ENCODE peak calls at places on chromosomes 2 and 18, in six cellular contexts. One of them, this sample, is unnamed.

GRCh38 chr18:21444465-21445023 is 156.0 kb downstream of the ESCO1 start:
- DNase-seq in activated gamma-delta T cell treated with anti-CD3 and anti-CD28 coated beads, Interleukin-2, amount 50 U/mL, for 16 hours: no peak
- DNase-seq in NCI-H2171 treated with DMSO at 0.1 percent for 48 hours: peak; percentile 41
- DNase-seq in caudate nucleus: no peak
- DNase-seq in 8988T: peak; percentile 36
- DNase-seq in stimulated activated CD4-positive, alpha-beta T cell treated with anti-CD3 and anti-CD28 coated beads, Interleukin-2, amount 100 ng/mL, for 48 hours: no peak
- DNase-seq in this sample: peak; percentile 46

GRCh38 chr18:26097563-26097962 is 7.2 kb upstream of the SS18 start:
- DNase-seq in 8988T: no peak
- DNase-seq in NCI-H2171 treated with DMSO at 0.1 percent for 48 hours: no peak
- DNase-seq in activated gamma-delta T cell treated with anti-CD3 and anti-CD28 coated beads, Interleukin-2, amount 50 U/mL, for 16 hours: no peak
- DNase-seq in stimulated activated CD4-positive, alpha-beta T cell treated with anti-CD3 and anti-CD28 coated beads, Interleukin-2, amount 100 ng/mL, for 48 hours: no peak
- DNase-seq in caudate nucleus: no peak
- DNase-seq in this sample: no peak

GRCh38 chr2:15860760-15861159 is 79.6 kb upstream of the MYCN start:
- DNase-seq in NCI-H2171 treated with DMSO at 0.1 percent for 48 hours: no peak
- DNase-seq in caudate nucleus: no peak
- DNase-seq in activated gamma-delta T cell treated with anti-CD3 and anti-CD28 coated beads, Interleukin-2, amount 50 U/mL, for 16 hours: no peak
- DNase-seq in stimulated activated CD4-positive, alpha-beta T cell treated with anti-CD3 and anti-CD28 coated beads, Interleukin-2, amount 100 ng/mL, for 48 hours: no peak
- DNase-seq in 8988T: no peak
- DNase-seq in this sample: no peak

GRCh38 chr2:16525265-16525887 is 140.3 kb downstream of the CYRIA start:
- DNase-seq in 8988T: no peak
- DNase-seq in stimulated activated CD4-positive, alpha-beta T cell treated with anti-CD3 and anti-CD28 coated beads, Interleukin-2, amount 100 ng/mL, for 48 hours: peak; percentile 15
- DNase-seq in caudate nucleus: no peak
- DNase-seq in activated gamma-delta T cell treated with anti-CD3 and anti-CD28 coated beads, Interleukin-2, amount 50 U/mL, for 16 hours: no peak
- DNase-seq in NCI-H2171 treated with DMSO at 0.1 percent for 48 hours: no peak
- DNase-seq in this sample: peak; percentile 7

GRCh38 chr2:16339198-16339597 is 326.4 kb downstream of the CYRIA start:
- DNase-seq in stimulated activated CD4-positive, alpha-beta T cell treated with anti-CD3 and anti-CD28 coated beads, Interleukin-2, amount 100 ng/mL, for 48 hours: no peak
- DNase-seq in NCI-H2171 treated with DMSO at 0.1 percent for 48 hours: no peak
- DNase-seq in caudate nucleus: no peak
- DNase-seq in 8988T: no peak
- DNase-seq in activated gamma-delta T cell treated with anti-CD3 and anti-CD28 coated beads, Interleukin-2, amount 50 U/mL, for 16 hours: no peak
- DNase-seq in this sample: no peak

GRCh38 chr2:136238552-136239346 is 120.8 kb upstream of the CXCR4 start:
- DNase-seq in stimulated activated CD4-positive, alpha-beta T cell treated with anti-CD3 and anti-CD28 coated beads, Interleukin-2, amount 100 ng/mL, for 48 hours: peak; percentile 19
- DNase-seq in activated gamma-delta T cell treated with anti-CD3 and anti-CD28 coated beads, Interleukin-2, amount 50 U/mL, for 16 hours: peak; percentile 25
- DNase-seq in NCI-H2171 treated with DMSO at 0.1 percent for 48 hours: no peak
- DNase-seq in 8988T: no peak
- DNase-seq in caudate nucleus: no peak
- DNase-seq in this sample: peak; percentile 90

GRCh38 chr2:72973566-72974435 is 56.5 kb downstream of the EMX1 start:
- DNase-seq in activated gamma-delta T cell treated with anti-CD3 and anti-CD28 coated beads, Interleukin-2, amount 50 U/mL, for 16 hours: no peak
- DNase-seq in stimulated activated CD4-positive, alpha-beta T cell treated with anti-CD3 and anti-CD28 coated beads, Interleukin-2, amount 100 ng/mL, for 48 hours: peak; percentile 11
- DNase-seq in 8988T: peak; percentile 84
- DNase-seq in NCI-H2171 treated with DMSO at 0.1 percent for 48 hours: peak; percentile 78
- DNase-seq in caudate nucleus: no peak
- DNase-seq in this sample: peak; percentile 49

GRCh38 chr2:25307949-25308557 is 33.7 kb downstream of the DNMT3A start:
- DNase-seq in activated gamma-delta T cell treated with anti-CD3 and anti-CD28 coated beads, Interleukin-2, amount 50 U/mL, for 16 hours: no peak
- DNase-seq in caudate nucleus: no peak
- DNase-seq in 8988T: no peak
- DNase-seq in stimulated activated CD4-positive, alpha-beta T cell treated with anti-CD3 and anti-CD28 coated beads, Interleukin-2, amount 100 ng/mL, for 48 hours: no peak
- DNase-seq in NCI-H2171 treated with DMSO at 0.1 percent for 48 hours: no peak
- DNase-seq in this sample: no peak

GRCh38 chr2:1081411-1082225 is 131.0 kb downstream of the SNTG2 start:
- DNase-seq in 8988T: no peak
- DNase-seq in caudate nucleus: no peak
- DNase-seq in NCI-H2171 treated with DMSO at 0.1 percent for 48 hours: no peak
- DNase-seq in activated gamma-delta T cell treated with anti-CD3 and anti-CD28 coated beads, Interleukin-2, amount 50 U/mL, for 16 hours: no peak
- DNase-seq in stimulated activated CD4-positive, alpha-beta T cell treated with anti-CD3 and anti-CD28 coated beads, Interleukin-2, amount 100 ng/mL, for 48 hours: no peak
- DNase-seq in this sample: no peak

GRCh38 chr2:239402666-239403065 is 1.8 kb upstream of the HDAC4 start:
- DNase-seq in stimulated activated CD4-positive, alpha-beta T cell treated with anti-CD3 and anti-CD28 coated beads, Interleukin-2, amount 100 ng/mL, for 48 hours: no peak
- DNase-seq in NCI-H2171 treated with DMSO at 0.1 percent for 48 hours: no peak
- DNase-seq in 8988T: no peak
- DNase-seq in caudate nucleus: no peak
- DNase-seq in activated gamma-delta T cell treated with anti-CD3 and anti-CD28 coated beads, Interleukin-2, amount 50 U/mL, for 16 hours: no peak
- DNase-seq in this sample: no peak

GRCh38 chr2:74876081-74876886 is 42.4 kb downstream of the HK2 start:
- DNase-seq in caudate nucleus: no peak
- DNase-seq in 8988T: peak; percentile 45
- DNase-seq in stimulated activated CD4-positive, alpha-beta T cell treated with anti-CD3 and anti-CD28 coated beads, Interleukin-2, amount 100 ng/mL, for 48 hours: peak; percentile 19
- DNase-seq in activated gamma-delta T cell treated with anti-CD3 and anti-CD28 coated beads, Interleukin-2, amount 50 U/mL, for 16 hours: peak; percentile 18
- DNase-seq in NCI-H2171 treated with DMSO at 0.1 percent for 48 hours: peak; percentile 54
- DNase-seq in this sample: peak; percentile 60

GRCh38 chr2:32008811-32009478 is 1.9 kb downstream of the MEMO1 start:
- DNase-seq in caudate nucleus: peak; percentile 42
- DNase-seq in activated gamma-delta T cell treated with anti-CD3 and anti-CD28 coated beads, Interleukin-2, amount 50 U/mL, for 16 hours: no peak
- DNase-seq in 8988T: no peak
- DNase-seq in stimulated activated CD4-positive, alpha-beta T cell treated with anti-CD3 and anti-CD28 coated beads, Interleukin-2, amount 100 ng/mL, for 48 hours: no peak
- DNase-seq in NCI-H2171 treated with DMSO at 0.1 percent for 48 hours: no peak
- DNase-seq in this sample: peak; percentile 51

GRCh38 chr18:23307567-23308295 is 145.4 kb upstream of the RIOK3 start:
- DNase-seq in caudate nucleus: no peak
- DNase-seq in NCI-H2171 treated with DMSO at 0.1 percent for 48 hours: no peak
- DNase-seq in stimulated activated CD4-positive, alpha-beta T cell treated with anti-CD3 and anti-CD28 coated beads, Interleukin-2, amount 100 ng/mL, for 48 hours: no peak
- DNase-seq in 8988T: peak; percentile 72
- DNase-seq in activated gamma-delta T cell treated with anti-CD3 and anti-CD28 coated beads, Interleukin-2, amount 50 U/mL, for 16 hours: no peak
- DNase-seq in this sample: no peak

GRCh38 chr18:23887493-23887892 is 127.1 kb upstream of the TTC39C start:
- DNase-seq in NCI-H2171 treated with DMSO at 0.1 percent for 48 hours: peak; percentile 79
- DNase-seq in activated gamma-delta T cell treated with anti-CD3 and anti-CD28 coated beads, Interleukin-2, amount 50 U/mL, for 16 hours: no peak
- DNase-seq in 8988T: no peak
- DNase-seq in caudate nucleus: no peak
- DNase-seq in stimulated activated CD4-positive, alpha-beta T cell treated with anti-CD3 and anti-CD28 coated beads, Interleukin-2, amount 100 ng/mL, for 48 hours: no peak
- DNase-seq in this sample: no peak

GRCh38 chr2:39632871-39633270 is 32.8 kb upstream of the TMEM178A start:
- DNase-seq in activated gamma-delta T cell treated with anti-CD3 and anti-CD28 coated beads, Interleukin-2, amount 50 U/mL, for 16 hours: no peak
- DNase-seq in stimulated activated CD4-positive, alpha-beta T cell treated with anti-CD3 and anti-CD28 coated beads, Interleukin-2, amount 100 ng/mL, for 48 hours: no peak
- DNase-seq in NCI-H2171 treated with DMSO at 0.1 percent for 48 hours: no peak
- DNase-seq in caudate nucleus: no peak
- DNase-seq in 8988T: no peak
- DNase-seq in this sample: no peak

GRCh38 chr2:163405298-163405697 is 330.5 kb downstream of the FIGN start:
- DNase-seq in stimulated activated CD4-positive, alpha-beta T cell treated with anti-CD3 and anti-CD28 coated beads, Interleukin-2, amount 100 ng/mL, for 48 hours: no peak
- DNase-seq in 8988T: no peak
- DNase-seq in caudate nucleus: no peak
- DNase-seq in activated gamma-delta T cell treated with anti-CD3 and anti-CD28 coated beads, Interleukin-2, amount 50 U/mL, for 16 hours: no peak
- DNase-seq in NCI-H2171 treated with DMSO at 0.1 percent for 48 hours: no peak
- DNase-seq in this sample: no peak

GRCh38 chr18:10533111-10533510 is 7.3 kb downstream of the NAPG start:
- DNase-seq in stimulated activated CD4-positive, alpha-beta T cell treated with anti-CD3 and anti-CD28 coated beads, Interleukin-2, amount 100 ng/mL, for 48 hours: no peak
- DNase-seq in activated gamma-delta T cell treated with anti-CD3 and anti-CD28 coated beads, Interleukin-2, amount 50 U/mL, for 16 hours: no peak
- DNase-seq in caudate nucleus: no peak
- DNase-seq in 8988T: no peak
- DNase-seq in NCI-H2171 treated with DMSO at 0.1 percent for 48 hours: no peak
- DNase-seq in this sample: no peak

GRCh38 chr18:51191139-51191717 is 6.3 kb downstream of the MEX3C start:
- DNase-seq in NCI-H2171 treated with DMSO at 0.1 percent for 48 hours: no peak
- DNase-seq in stimulated activated CD4-positive, alpha-beta T cell treated with anti-CD3 and anti-CD28 coated beads, Interleukin-2, amount 100 ng/mL, for 48 hours: no peak
- DNase-seq in 8988T: no peak
- DNase-seq in activated gamma-delta T cell treated with anti-CD3 and anti-CD28 coated beads, Interleukin-2, amount 50 U/mL, for 16 hours: no peak
- DNase-seq in caudate nucleus: no peak
- DNase-seq in this sample: peak; percentile 50

GRCh38 chr18:2846638-2847340 is at the start of gene EMILIN2:
- DNase-seq in stimulated activated CD4-positive, alpha-beta T cell treated with anti-CD3 and anti-CD28 coated beads, Interleukin-2, amount 100 ng/mL, for 48 hours: peak; percentile 30
- DNase-seq in 8988T: peak; percentile 57
- DNase-seq in caudate nucleus: no peak
- DNase-seq in activated gamma-delta T cell treated with anti-CD3 and anti-CD28 coated beads, Interleukin-2, amount 50 U/mL, for 16 hours: peak; percentile 9
- DNase-seq in NCI-H2171 treated with DMSO at 0.1 percent for 48 hours: no peak
- DNase-seq in this sample: no peak

GRCh38 chr18:31042391-31043181 is at the start of gene DSC3:
- DNase-seq in caudate nucleus: no peak
- DNase-seq in 8988T: peak; percentile 61
- DNase-seq in NCI-H2171 treated with DMSO at 0.1 percent for 48 hours: no peak
- DNase-seq in stimulated activated CD4-positive, alpha-beta T cell treated with anti-CD3 and anti-CD28 coated beads, Interleukin-2, amount 100 ng/mL, for 48 hours: no peak
- DNase-seq in activated gamma-delta T cell treated with anti-CD3 and anti-CD28 coated beads, Interleukin-2, amount 50 U/mL, for 16 hours: no peak
- DNase-seq in this sample: no peak

GRCh38 chr2:170253721-170254230 is 75.8 kb downstream of the MYO3B start:
- DNase-seq in activated gamma-delta T cell treated with anti-CD3 and anti-CD28 coated beads, Interleukin-2, amount 50 U/mL, for 16 hours: no peak
- DNase-seq in caudate nucleus: no peak
- DNase-seq in 8988T: no peak
- DNase-seq in NCI-H2171 treated with DMSO at 0.1 percent for 48 hours: no peak
- DNase-seq in stimulated activated CD4-positive, alpha-beta T cell treated with anti-CD3 and anti-CD28 coated beads, Interleukin-2, amount 100 ng/mL, for 48 hours: no peak
- DNase-seq in this sample: no peak

GRCh38 chr2:3334392-3334791 is 43.2 kb downstream of the EIPR1 start:
- DNase-seq in NCI-H2171 treated with DMSO at 0.1 percent for 48 hours: no peak
- DNase-seq in caudate nucleus: no peak
- DNase-seq in 8988T: no peak
- DNase-seq in stimulated activated CD4-positive, alpha-beta T cell treated with anti-CD3 and anti-CD28 coated beads, Interleukin-2, amount 100 ng/mL, for 48 hours: no peak
- DNase-seq in activated gamma-delta T cell treated with anti-CD3 and anti-CD28 coated beads, Interleukin-2, amount 50 U/mL, for 16 hours: no peak
- DNase-seq in this sample: no peak

GRCh38 chr2:200455958-200456421 is 53.9 kb downstream of the KCTD18 start:
- DNase-seq in caudate nucleus: no peak
- DNase-seq in NCI-H2171 treated with DMSO at 0.1 percent for 48 hours: no peak
- DNase-seq in stimulated activated CD4-positive, alpha-beta T cell treated with anti-CD3 and anti-CD28 coated beads, Interleukin-2, amount 100 ng/mL, for 48 hours: no peak
- DNase-seq in 8988T: no peak
- DNase-seq in activated gamma-delta T cell treated with anti-CD3 and anti-CD28 coated beads, Interleukin-2, amount 50 U/mL, for 16 hours: no peak
- DNase-seq in this sample: peak; percentile 93

GRCh38 chr2:25700221-25700660 is 26.9 kb upstream of the DTNB start:
- DNase-seq in activated gamma-delta T cell treated with anti-CD3 and anti-CD28 coated beads, Interleukin-2, amount 50 U/mL, for 16 hours: no peak
- DNase-seq in caudate nucleus: no peak
- DNase-seq in NCI-H2171 treated with DMSO at 0.1 percent for 48 hours: peak; percentile 62
- DNase-seq in stimulated activated CD4-positive, alpha-beta T cell treated with anti-CD3 and anti-CD28 coated beads, Interleukin-2, amount 100 ng/mL, for 48 hours: no peak
- DNase-seq in 8988T: no peak
- DNase-seq in this sample: peak; percentile 39

GRCh38 chr2:176579608-176580007 is 310.4 kb downstream of the MTX2 start:
- DNase-seq in 8988T: no peak
- DNase-seq in stimulated activated CD4-positive, alpha-beta T cell treated with anti-CD3 and anti-CD28 coated beads, Interleukin-2, amount 100 ng/mL, for 48 hours: no peak
- DNase-seq in caudate nucleus: no peak
- DNase-seq in activated gamma-delta T cell treated with anti-CD3 and anti-CD28 coated beads, Interleukin-2, amount 50 U/mL, for 16 hours: no peak
- DNase-seq in NCI-H2171 treated with DMSO at 0.1 percent for 48 hours: no peak
- DNase-seq in this sample: no peak

GRCh38 chr2:168920504-168921157 is 19.5 kb downstream of the G6PC2 start:
- DNase-seq in caudate nucleus: no peak
- DNase-seq in 8988T: no peak
- DNase-seq in NCI-H2171 treated with DMSO at 0.1 percent for 48 hours: peak; percentile 56
- DNase-seq in activated gamma-delta T cell treated with anti-CD3 and anti-CD28 coated beads, Interleukin-2, amount 50 U/mL, for 16 hours: no peak
- DNase-seq in stimulated activated CD4-positive, alpha-beta T cell treated with anti-CD3 and anti-CD28 coated beads, Interleukin-2, amount 100 ng/mL, for 48 hours: no peak
- DNase-seq in this sample: peak; percentile 53

GRCh38 chr2:134138115-134138514 is 115.8 kb upstream of the MGAT5 start:
- DNase-seq in caudate nucleus: no peak
- DNase-seq in 8988T: no peak
- DNase-seq in NCI-H2171 treated with DMSO at 0.1 percent for 48 hours: no peak
- DNase-seq in stimulated activated CD4-positive, alpha-beta T cell treated with anti-CD3 and anti-CD28 coated beads, Interleukin-2, amount 100 ng/mL, for 48 hours: no peak
- DNase-seq in activated gamma-delta T cell treated with anti-CD3 and anti-CD28 coated beads, Interleukin-2, amount 50 U/mL, for 16 hours: no peak
- DNase-seq in this sample: no peak

GRCh38 chr18:31065036-31065773 is 22.7 kb upstream of the DSC3 start:
- DNase-seq in 8988T: no peak
- DNase-seq in activated gamma-delta T cell treated with anti-CD3 and anti-CD28 coated beads, Interleukin-2, amount 50 U/mL, for 16 hours: no peak
- DNase-seq in stimulated activated CD4-positive, alpha-beta T cell treated with anti-CD3 and anti-CD28 coated beads, Interleukin-2, amount 100 ng/mL, for 48 hours: no peak
- DNase-seq in caudate nucleus: no peak
- DNase-seq in NCI-H2171 treated with DMSO at 0.1 percent for 48 hours: no peak
- DNase-seq in this sample: no peak

GRCh38 chr2:238284802-238285515 is 3.5 kb downstream of the PER2 start:
- DNase-seq in activated gamma-delta T cell treated with anti-CD3 and anti-CD28 coated beads, Interleukin-2, amount 50 U/mL, for 16 hours: no peak
- DNase-seq in stimulated activated CD4-positive, alpha-beta T cell treated with anti-CD3 and anti-CD28 coated beads, Interleukin-2, amount 100 ng/mL, for 48 hours: no peak
- DNase-seq in caudate nucleus: no peak
- DNase-seq in NCI-H2171 treated with DMSO at 0.1 percent for 48 hours: no peak
- DNase-seq in 8988T: no peak
- DNase-seq in this sample: no peak

GRCh38 chr2:9313443-9313842 is 106.8 kb downstream of the ASAP2 start:
- DNase-seq in activated gamma-delta T cell treated with anti-CD3 and anti-CD28 coated beads, Interleukin-2, amount 50 U/mL, for 16 hours: no peak
- DNase-seq in stimulated activated CD4-positive, alpha-beta T cell treated with anti-CD3 and anti-CD28 coated beads, Interleukin-2, amount 100 ng/mL, for 48 hours: no peak
- DNase-seq in NCI-H2171 treated with DMSO at 0.1 percent for 48 hours: no peak
- DNase-seq in 8988T: no peak
- DNase-seq in caudate nucleus: no peak
- DNase-seq in this sample: no peak

GRCh38 chr2:56127013-56127772 is 56.6 kb upstream of the CCDC85A start:
- DNase-seq in stimulated activated CD4-positive, alpha-beta T cell treated with anti-CD3 and anti-CD28 coated beads, Interleukin-2, amount 100 ng/mL, for 48 hours: no peak
- DNase-seq in activated gamma-delta T cell treated with anti-CD3 and anti-CD28 coated beads, Interleukin-2, amount 50 U/mL, for 16 hours: no peak
- DNase-seq in 8988T: no peak
- DNase-seq in NCI-H2171 treated with DMSO at 0.1 percent for 48 hours: peak; percentile 30
- DNase-seq in caudate nucleus: peak; percentile 19
- DNase-seq in this sample: no peak

GRCh38 chr2:196750977-196751631 is 48.4 kb downstream of the GTF3C3 start:
- DNase-seq in NCI-H2171 treated with DMSO at 0.1 percent for 48 hours: peak; percentile 40
- DNase-seq in stimulated activated CD4-positive, alpha-beta T cell treated with anti-CD3 and anti-CD28 coated beads, Interleukin-2, amount 100 ng/mL, for 48 hours: peak; percentile 56
- DNase-seq in 8988T: no peak
- DNase-seq in activated gamma-delta T cell treated with anti-CD3 and anti-CD28 coated beads, Interleukin-2, amount 50 U/mL, for 16 hours: peak; percentile 37
- DNase-seq in caudate nucleus: no peak
- DNase-seq in this sample: peak; percentile 63

GRCh38 chr2:113760400-113760799 is 4.0 kb upstream of the SLC35F5 start:
- DNase-seq in 8988T: no peak
- DNase-seq in caudate nucleus: no peak
- DNase-seq in stimulated activated CD4-positive, alpha-beta T cell treated with anti-CD3 and anti-CD28 coated beads, Interleukin-2, amount 100 ng/mL, for 48 hours: no peak
- DNase-seq in NCI-H2171 treated with DMSO at 0.1 percent for 48 hours: no peak
- DNase-seq in activated gamma-delta T cell treated with anti-CD3 and anti-CD28 coated beads, Interleukin-2, amount 50 U/mL, for 16 hours: no peak
- DNase-seq in this sample: no peak

GRCh38 chr18:49031511-49032188 is 80.9 kb upstream of the SMAD7 start:
- DNase-seq in stimulated activated CD4-positive, alpha-beta T cell treated with anti-CD3 and anti-CD28 coated beads, Interleukin-2, amount 100 ng/mL, for 48 hours: no peak
- DNase-seq in caudate nucleus: no peak
- DNase-seq in NCI-H2171 treated with DMSO at 0.1 percent for 48 hours: no peak
- DNase-seq in 8988T: no peak
- DNase-seq in activated gamma-delta T cell treated with anti-CD3 and anti-CD28 coated beads, Interleukin-2, amount 50 U/mL, for 16 hours: no peak
- DNase-seq in this sample: no peak

GRCh38 chr18:71020342-71021096 is 731.7 kb downstream of the SOCS6 start:
- DNase-seq in stimulated activated CD4-positive, alpha-beta T cell treated with anti-CD3 and anti-CD28 coated beads, Interleukin-2, amount 100 ng/mL, for 48 hours: no peak
- DNase-seq in 8988T: no peak
- DNase-seq in activated gamma-delta T cell treated with anti-CD3 and anti-CD28 coated beads, Interleukin-2, amount 50 U/mL, for 16 hours: no peak
- DNase-seq in caudate nucleus: no peak
- DNase-seq in NCI-H2171 treated with DMSO at 0.1 percent for 48 hours: no peak
- DNase-seq in this sample: no peak